ENCODE peak calls at places on chromosomes 16 and 17, in seven cellular contexts. One of them, this sample, is unnamed.

GRCh38 chr16:79776243-79776884 is 175.8 kb upstream of the MAF start:
- DNase-seq in fibroblast of villous mesenchyme: peak; percentile 67
- DNase-seq in AG09309: no peak
- DNase-seq in head of caudate nucleus: no peak
- DNase-seq in GM23248: peak; percentile 39
- DNase-seq in esophagus squamous epithelium: no peak
- DNase-seq in CD4-positive, alpha-beta T cell: no peak
- DNase-seq in this sample: no peak

GRCh38 chr16:2121853-2122252 is 13.8 kb downstream of the PKD1 start:
- DNase-seq in AG09309: no peak
- DNase-seq in GM23248: peak; percentile 45
- DNase-seq in CD4-positive, alpha-beta T cell: no peak
- DNase-seq in head of caudate nucleus: peak; percentile 40
- DNase-seq in fibroblast of villous mesenchyme: no peak
- DNase-seq in esophagus squamous epithelium: no peak
- DNase-seq in this sample: no peak

GRCh38 chr16:30649725-30650368 is 913 bp upstream of the PRR14 start:
- DNase-seq in CD4-positive, alpha-beta T cell: peak; percentile 31
- DNase-seq in GM23248: no peak
- DNase-seq in AG09309: no peak
- DNase-seq in esophagus squamous epithelium: no peak
- DNase-seq in fibroblast of villous mesenchyme: no peak
- DNase-seq in head of caudate nucleus: no peak
- DNase-seq in this sample: no peak

GRCh38 chr17:81590121-81590520 is 38.0 kb upstream of the FAAP100 start:
- DNase-seq in esophagus squamous epithelium: no peak
- DNase-seq in head of caudate nucleus: no peak
- DNase-seq in GM23248: no peak
- DNase-seq in AG09309: no peak
- DNase-seq in CD4-positive, alpha-beta T cell: no peak
- DNase-seq in fibroblast of villous mesenchyme: no peak
- DNase-seq in this sample: no peak

GRCh38 chr16:57720142-57720575 is 15.4 kb upstream of the KATNB1 start:
- DNase-seq in GM23248: peak; percentile 74
- DNase-seq in head of caudate nucleus: peak; percentile 37
- DNase-seq in fibroblast of villous mesenchyme: peak; percentile 55
- DNase-seq in CD4-positive, alpha-beta T cell: no peak
- DNase-seq in esophagus squamous epithelium: no peak
- DNase-seq in AG09309: peak; percentile 8
- DNase-seq in this sample: no peak

GRCh38 chr17:75144816-75145511 is 9.3 kb downstream of the JPT1 start:
- DNase-seq in esophagus squamous epithelium: no peak
- DNase-seq in GM23248: no peak
- DNase-seq in fibroblast of villous mesenchyme: no peak
- DNase-seq in CD4-positive, alpha-beta T cell: no peak
- DNase-seq in AG09309: no peak
- DNase-seq in head of caudate nucleus: no peak
- DNase-seq in this sample: no peak

GRCh38 chr16:79081292-79082066 is 519.1 kb downstream of the MAF start:
- DNase-seq in AG09309: no peak
- DNase-seq in CD4-positive, alpha-beta T cell: no peak
- DNase-seq in fibroblast of villous mesenchyme: no peak
- DNase-seq in GM23248: no peak
- DNase-seq in head of caudate nucleus: no peak
- DNase-seq in esophagus squamous epithelium: no peak
- DNase-seq in this sample: no peak

GRCh38 chr17:74691151-74691550 is 21.6 kb downstream of the CD300LF start:
- DNase-seq in esophagus squamous epithelium: no peak
- DNase-seq in GM23248: no peak
- DNase-seq in fibroblast of villous mesenchyme: no peak
- DNase-seq in head of caudate nucleus: no peak
- DNase-seq in CD4-positive, alpha-beta T cell: no peak
- DNase-seq in AG09309: no peak
- DNase-seq in this sample: no peak

GRCh38 chr16:81813648-81814047 is 34.6 kb downstream of the PLCG2 start:
- DNase-seq in fibroblast of villous mesenchyme: no peak
- DNase-seq in AG09309: no peak
- DNase-seq in head of caudate nucleus: no peak
- DNase-seq in esophagus squamous epithelium: no peak
- DNase-seq in GM23248: no peak
- DNase-seq in CD4-positive, alpha-beta T cell: no peak
- DNase-seq in this sample: no peak

GRCh38 chr16:86079185-86079885 is 180.4 kb downstream of the IRF8 start:
- DNase-seq in esophagus squamous epithelium: no peak
- DNase-seq in AG09309: no peak
- DNase-seq in fibroblast of villous mesenchyme: no peak
- DNase-seq in GM23248: no peak
- DNase-seq in head of caudate nucleus: no peak
- DNase-seq in CD4-positive, alpha-beta T cell: no peak
- DNase-seq in this sample: no peak

GRCh38 chr16:1979271-1980025 is 1.8 kb downstream of the NOXO1 start:
- DNase-seq in fibroblast of villous mesenchyme: no peak
- DNase-seq in GM23248: no peak
- DNase-seq in esophagus squamous epithelium: no peak
- DNase-seq in AG09309: no peak
- DNase-seq in CD4-positive, alpha-beta T cell: no peak
- DNase-seq in head of caudate nucleus: peak; percentile 72
- DNase-seq in this sample: peak; percentile 25

GRCh38 chr16:72302352-72302751 is 130.4 kb upstream of the PMFBP1 start:
- DNase-seq in CD4-positive, alpha-beta T cell: no peak
- DNase-seq in head of caudate nucleus: no peak
- DNase-seq in fibroblast of villous mesenchyme: no peak
- DNase-seq in GM23248: no peak
- DNase-seq in AG09309: no peak
- DNase-seq in esophagus squamous epithelium: no peak
- DNase-seq in this sample: no peak

GRCh38 chr16:30982548-30983288 is 2.3 kb upstream of the HSD3B7 start:
- DNase-seq in CD4-positive, alpha-beta T cell: no peak
- DNase-seq in GM23248: peak; percentile 97
- DNase-seq in head of caudate nucleus: no peak
- DNase-seq in esophagus squamous epithelium: no peak
- DNase-seq in AG09309: no peak
- DNase-seq in fibroblast of villous mesenchyme: no peak
- DNase-seq in this sample: no peak

GRCh38 chr16:35192993-35193392 is 1733.6 kb downstream of the TP53TG3F start:
- DNase-seq in fibroblast of villous mesenchyme: no peak
- DNase-seq in GM23248: no peak
- DNase-seq in head of caudate nucleus: no peak
- DNase-seq in CD4-positive, alpha-beta T cell: no peak
- DNase-seq in AG09309: no peak
- DNase-seq in esophagus squamous epithelium: no peak
- DNase-seq in this sample: no peak

GRCh38 chr16:85372627-85373372 is 240.3 kb upstream of the GSE1 start:
- DNase-seq in AG09309: peak; percentile 58
- DNase-seq in fibroblast of villous mesenchyme: peak; percentile 87
- DNase-seq in CD4-positive, alpha-beta T cell: no peak
- DNase-seq in head of caudate nucleus: no peak
- DNase-seq in esophagus squamous epithelium: no peak
- DNase-seq in GM23248: peak; percentile 95
- DNase-seq in this sample: no peak

GRCh38 chr17:63929860-63930766 is 2.0 kb downstream of the CD79B start:
- DNase-seq in GM23248: no peak
- DNase-seq in CD4-positive, alpha-beta T cell: no peak
- DNase-seq in head of caudate nucleus: no peak
- DNase-seq in AG09309: no peak
- DNase-seq in fibroblast of villous mesenchyme: no peak
- DNase-seq in esophagus squamous epithelium: no peak
- DNase-seq in this sample: no peak

GRCh38 chr16:55444754-55445485 is 34.1 kb upstream of the MMP2 start:
- DNase-seq in CD4-positive, alpha-beta T cell: no peak
- DNase-seq in AG09309: no peak
- DNase-seq in GM23248: no peak
- DNase-seq in fibroblast of villous mesenchyme: no peak
- DNase-seq in head of caudate nucleus: no peak
- DNase-seq in esophagus squamous epithelium: no peak
- DNase-seq in this sample: no peak

GRCh38 chr17:9072626-9073339 is 51.5 kb downstream of the NTN1 start:
- DNase-seq in AG09309: no peak
- DNase-seq in esophagus squamous epithelium: no peak
- DNase-seq in GM23248: peak; percentile 41
- DNase-seq in head of caudate nucleus: no peak
- DNase-seq in fibroblast of villous mesenchyme: no peak
- DNase-seq in CD4-positive, alpha-beta T cell: no peak
- DNase-seq in this sample: no peak

GRCh38 chr17:76627510-76627909 is 16.0 kb downstream of the ST6GALNAC1 start:
- DNase-seq in AG09309: no peak
- DNase-seq in CD4-positive, alpha-beta T cell: no peak
- DNase-seq in GM23248: no peak
- DNase-seq in esophagus squamous epithelium: no peak
- DNase-seq in head of caudate nucleus: no peak
- DNase-seq in fibroblast of villous mesenchyme: no peak
- DNase-seq in this sample: no peak

GRCh38 chr16:17845031-17845430 is 374.3 kb upstream of the XYLT1 start:
- DNase-seq in GM23248: no peak
- DNase-seq in esophagus squamous epithelium: no peak
- DNase-seq in fibroblast of villous mesenchyme: no peak
- DNase-seq in AG09309: no peak
- DNase-seq in head of caudate nucleus: peak; percentile 6
- DNase-seq in CD4-positive, alpha-beta T cell: no peak
- DNase-seq in this sample: no peak

GRCh38 chr17:63434951-63435571 is 11.0 kb downstream of the CYB561 start:
- DNase-seq in AG09309: no peak
- DNase-seq in GM23248: peak; percentile 27
- DNase-seq in CD4-positive, alpha-beta T cell: peak; percentile 61
- DNase-seq in esophagus squamous epithelium: no peak
- DNase-seq in head of caudate nucleus: peak; percentile 67
- DNase-seq in fibroblast of villous mesenchyme: no peak
- DNase-seq in this sample: no peak

GRCh38 chr17:73719588-73720071 is 75.4 kb upstream of the SDK2 start:
- DNase-seq in head of caudate nucleus: peak; percentile 80
- DNase-seq in esophagus squamous epithelium: no peak
- DNase-seq in CD4-positive, alpha-beta T cell: no peak
- DNase-seq in fibroblast of villous mesenchyme: peak; percentile 3
- DNase-seq in AG09309: no peak
- DNase-seq in GM23248: no peak
- DNase-seq in this sample: no peak